ENCODE peak calls at places on chromosomes 13 and 19, in eight cellular contexts. One of them, this sample, is unnamed.

GRCh38 chr13:89695343-89696257 is 1651.9 kb upstream of the MIR17HG start:
- DNase-seq in Peyer's patch: no peak
- DNase-seq in foreskin keratinocyte: peak
- DNase-seq in CD4-positive, alpha-beta T cell: no peak
- DNase-seq in AG04450: peak
- DNase-seq in tibial artery: no peak
- DNase-seq in germinal center: no peak
- DNase-seq in breast epithelium: no peak
- DNase-seq in this sample: peak

GRCh38 chr19:19750131-19750841 is 17.4 kb upstream of the ZNF14 start:
- DNase-seq in Peyer's patch: no peak
- DNase-seq in foreskin keratinocyte: no peak
- DNase-seq in CD4-positive, alpha-beta T cell: no peak
- DNase-seq in AG04450: no peak
- DNase-seq in tibial artery: no peak
- DNase-seq in germinal center: no peak
- DNase-seq in breast epithelium: no peak
- DNase-seq in this sample: no peak

GRCh38 chr13:21282065-21282464 is 105.6 kb downstream of the MRPL57 start:
- DNase-seq in Peyer's patch: no peak
- DNase-seq in foreskin keratinocyte: no peak
- DNase-seq in CD4-positive, alpha-beta T cell: no peak
- DNase-seq in AG04450: no peak
- DNase-seq in tibial artery: no peak
- DNase-seq in germinal center: no peak
- DNase-seq in breast epithelium: no peak
- DNase-seq in this sample: no peak

GRCh38 chr13:91046715-91047327 is 300.7 kb upstream of the MIR17HG start:
- DNase-seq in Peyer's patch: no peak
- DNase-seq in foreskin keratinocyte: no peak
- DNase-seq in CD4-positive, alpha-beta T cell: no peak
- DNase-seq in AG04450: no peak
- DNase-seq in tibial artery: no peak
- DNase-seq in germinal center: no peak
- DNase-seq in breast epithelium: no peak
- DNase-seq in this sample: peak

GRCh38 chr13:75770164-75771145 is 134.3 kb downstream of the LMO7 start:
- DNase-seq in Peyer's patch: no peak
- DNase-seq in foreskin keratinocyte: no peak
- DNase-seq in CD4-positive, alpha-beta T cell: no peak
- DNase-seq in AG04450: peak
- DNase-seq in tibial artery: no peak
- DNase-seq in germinal center: no peak
- DNase-seq in breast epithelium: no peak
- DNase-seq in this sample: no peak

GRCh38 chr13:94182185-94182761 is 297.2 kb downstream of the DCT start:
- DNase-seq in Peyer's patch: no peak
- DNase-seq in foreskin keratinocyte: no peak
- DNase-seq in CD4-positive, alpha-beta T cell: no peak
- DNase-seq in AG04450: no peak
- DNase-seq in tibial artery: no peak
- DNase-seq in germinal center: no peak
- DNase-seq in breast epithelium: no peak
- DNase-seq in this sample: no peak

GRCh38 chr13:51417716-51418115 is 35.1 kb downstream of the INTS6 start:
- DNase-seq in Peyer's patch: no peak
- DNase-seq in foreskin keratinocyte: no peak
- DNase-seq in CD4-positive, alpha-beta T cell: no peak
- DNase-seq in AG04450: no peak
- DNase-seq in tibial artery: no peak
- DNase-seq in germinal center: no peak
- DNase-seq in breast epithelium: no peak
- DNase-seq in this sample: no peak

GRCh38 chr19:14118165-14119051 is 846 bp upstream of the PRKACA start:
- DNase-seq in Peyer's patch: peak
- DNase-seq in foreskin keratinocyte: peak
- DNase-seq in CD4-positive, alpha-beta T cell: peak
- DNase-seq in AG04450: no peak
- DNase-seq in tibial artery: peak
- DNase-seq in germinal center: peak
- DNase-seq in breast epithelium: peak
- DNase-seq in this sample: peak

GRCh38 chr19:3061214-3062161 is 807 bp downstream of the TLE5 start:
- DNase-seq in Peyer's patch: peak
- DNase-seq in foreskin keratinocyte: no peak
- DNase-seq in CD4-positive, alpha-beta T cell: peak
- DNase-seq in AG04450: no peak
- DNase-seq in tibial artery: no peak
- DNase-seq in germinal center: peak
- DNase-seq in breast epithelium: no peak
- DNase-seq in this sample: no peak

GRCh38 chr19:2253106-2254051 is 2.8 kb downstream of the JSRP1 start:
- DNase-seq in Peyer's patch: peak
- DNase-seq in foreskin keratinocyte: no peak
- DNase-seq in CD4-positive, alpha-beta T cell: no peak
- DNase-seq in AG04450: no peak
- DNase-seq in tibial artery: no peak
- DNase-seq in germinal center: no peak
- DNase-seq in breast epithelium: no peak
- DNase-seq in this sample: peak

GRCh38 chr19:52670046-52670445 is 31.9 kb upstream of the ZNF83 start:
- DNase-seq in Peyer's patch: no peak
- DNase-seq in foreskin keratinocyte: peak
- DNase-seq in CD4-positive, alpha-beta T cell: no peak
- DNase-seq in AG04450: no peak
- DNase-seq in tibial artery: no peak
- DNase-seq in germinal center: no peak
- DNase-seq in breast epithelium: no peak
- DNase-seq in this sample: peak

GRCh38 chr19:32581704-32582164 is 744 bp downstream of the PDCD5 start:
- DNase-seq in Peyer's patch: no peak
- DNase-seq in foreskin keratinocyte: peak
- DNase-seq in CD4-positive, alpha-beta T cell: no peak
- DNase-seq in AG04450: peak
- DNase-seq in tibial artery: no peak
- DNase-seq in germinal center: no peak
- DNase-seq in breast epithelium: no peak
- DNase-seq in this sample: peak

GRCh38 chr19:2791876-2792275 is 6.6 kb downstream of the THOP1 start:
- DNase-seq in Peyer's patch: no peak
- DNase-seq in foreskin keratinocyte: no peak
- DNase-seq in CD4-positive, alpha-beta T cell: no peak
- DNase-seq in AG04450: no peak
- DNase-seq in tibial artery: no peak
- DNase-seq in germinal center: no peak
- DNase-seq in breast epithelium: no peak
- DNase-seq in this sample: no peak

GRCh38 chr13:49409008-49409407 is 34.9 kb downstream of the CAB39L start:
- DNase-seq in Peyer's patch: no peak
- DNase-seq in foreskin keratinocyte: no peak
- DNase-seq in CD4-positive, alpha-beta T cell: no peak
- DNase-seq in AG04450: no peak
- DNase-seq in tibial artery: no peak
- DNase-seq in germinal center: no peak
- DNase-seq in breast epithelium: no peak
- DNase-seq in this sample: no peak

This sample was measured in mesendoderm.